ENCODE peak calls at places on chromosome 3, in ten cellular contexts. One of them, this sample, is unnamed.

GRCh38 chr3:105473521-105474223 is 107.0 kb downstream of the ALCAM start:
- DNase-seq in fibroblast of the aortic adventitia: peak; percentile 79
- DNase-seq in H9: no peak
- DNase-seq in colonic mucosa: no peak
- DNase-seq in IMR-90: peak; percentile 86
- DNase-seq in cardiac fibroblast: peak; percentile 70
- DNase-seq in upper lobe of left lung: no peak
- DNase-seq in fibroblast of pulmonary artery: peak; percentile 76
- DNase-seq in GM13976: no peak
- DNase-seq in body of pancreas: no peak
- DNase-seq in this sample: no peak

GRCh38 chr3:13455644-13456043 is 24.5 kb upstream of the HDAC11 start:
- DNase-seq in fibroblast of the aortic adventitia: no peak
- DNase-seq in H9: no peak
- DNase-seq in colonic mucosa: no peak
- DNase-seq in IMR-90: no peak
- DNase-seq in cardiac fibroblast: no peak
- DNase-seq in upper lobe of left lung: no peak
- DNase-seq in fibroblast of pulmonary artery: no peak
- DNase-seq in GM13976: no peak
- DNase-seq in body of pancreas: no peak
- DNase-seq in this sample: no peak

GRCh38 chr3:26915208-26915607 is 292.6 kb downstream of the LRRC3B start:
- DNase-seq in fibroblast of the aortic adventitia: no peak
- DNase-seq in H9: no peak
- DNase-seq in colonic mucosa: no peak
- DNase-seq in IMR-90: no peak
- DNase-seq in cardiac fibroblast: no peak
- DNase-seq in upper lobe of left lung: no peak
- DNase-seq in fibroblast of pulmonary artery: no peak
- DNase-seq in GM13976: no peak
- DNase-seq in body of pancreas: no peak
- DNase-seq in this sample: no peak

GRCh38 chr3:185200639-185201038 is 47.8 kb upstream of the C3orf70 start:
- DNase-seq in fibroblast of the aortic adventitia: peak; percentile 83
- DNase-seq in H9: no peak
- DNase-seq in colonic mucosa: no peak
- DNase-seq in IMR-90: peak; percentile 79
- DNase-seq in cardiac fibroblast: peak; percentile 65
- DNase-seq in upper lobe of left lung: no peak
- DNase-seq in fibroblast of pulmonary artery: peak; percentile 76
- DNase-seq in GM13976: no peak
- DNase-seq in body of pancreas: no peak
- DNase-seq in this sample: no peak

GRCh38 chr3:12370758-12371157 is 81.9 kb downstream of the PPARG start:
- DNase-seq in fibroblast of the aortic adventitia: peak; percentile 23
- DNase-seq in H9: peak; percentile 28
- DNase-seq in colonic mucosa: peak; percentile 61
- DNase-seq in IMR-90: peak; percentile 36
- DNase-seq in cardiac fibroblast: peak; percentile 44
- DNase-seq in upper lobe of left lung: no peak
- DNase-seq in fibroblast of pulmonary artery: peak; percentile 58
- DNase-seq in GM13976: no peak
- DNase-seq in body of pancreas: no peak
- DNase-seq in this sample: no peak

GRCh38 chr3:38646630-38647029 is 2.9 kb downstream of the SCN5A start:
- DNase-seq in fibroblast of the aortic adventitia: peak; percentile 21
- DNase-seq in H9: peak; percentile 67
- DNase-seq in colonic mucosa: no peak
- DNase-seq in IMR-90: peak; percentile 34
- DNase-seq in cardiac fibroblast: peak; percentile 56
- DNase-seq in upper lobe of left lung: no peak
- DNase-seq in fibroblast of pulmonary artery: peak; percentile 54
- DNase-seq in GM13976: peak; percentile 63
- DNase-seq in body of pancreas: no peak
- DNase-seq in this sample: peak; percentile 20

GRCh38 chr3:123143669-123144411 is 57.9 kb upstream of the SEC22A start:
- DNase-seq in fibroblast of the aortic adventitia: no peak
- DNase-seq in H9: peak; percentile 50
- DNase-seq in colonic mucosa: no peak
- DNase-seq in IMR-90: peak; percentile 5
- DNase-seq in cardiac fibroblast: no peak
- DNase-seq in upper lobe of left lung: no peak
- DNase-seq in fibroblast of pulmonary artery: no peak
- DNase-seq in GM13976: no peak
- DNase-seq in body of pancreas: peak; percentile 24
- DNase-seq in this sample: no peak

GRCh38 chr3:57094606-57095005 is 34.1 kb downstream of the SPATA12 start:
- DNase-seq in fibroblast of the aortic adventitia: peak; percentile 48
- DNase-seq in H9: no peak
- DNase-seq in colonic mucosa: no peak
- DNase-seq in IMR-90: peak; percentile 73
- DNase-seq in cardiac fibroblast: peak; percentile 37
- DNase-seq in upper lobe of left lung: no peak
- DNase-seq in fibroblast of pulmonary artery: peak; percentile 13
- DNase-seq in GM13976: no peak
- DNase-seq in body of pancreas: no peak
- DNase-seq in this sample: no peak

GRCh38 chr3:7309707-7310106 is 448.8 kb downstream of the GRM7 start:
- DNase-seq in fibroblast of the aortic adventitia: peak; percentile 28
- DNase-seq in H9: no peak
- DNase-seq in colonic mucosa: peak; percentile 24
- DNase-seq in IMR-90: no peak
- DNase-seq in cardiac fibroblast: peak; percentile 97
- DNase-seq in upper lobe of left lung: no peak
- DNase-seq in fibroblast of pulmonary artery: peak; percentile 96
- DNase-seq in GM13976: no peak
- DNase-seq in body of pancreas: peak; percentile 13
- DNase-seq in this sample: no peak

GRCh38 chr3:195847061-195847950 is 35.6 kb upstream of the MUC4 start:
- DNase-seq in fibroblast of the aortic adventitia: peak; percentile 31
- DNase-seq in H9: no peak
- DNase-seq in colonic mucosa: peak; percentile 52
- DNase-seq in IMR-90: peak; percentile 26
- DNase-seq in cardiac fibroblast: peak; percentile 60
- DNase-seq in upper lobe of left lung: peak; percentile 65
- DNase-seq in fibroblast of pulmonary artery: peak; percentile 50
- DNase-seq in GM13976: no peak
- DNase-seq in body of pancreas: no peak
- DNase-seq in this sample: peak; percentile 77

GRCh38 chr3:195845483-195845882 is 33.8 kb upstream of the MUC4 start:
- DNase-seq in fibroblast of the aortic adventitia: no peak
- DNase-seq in H9: no peak
- DNase-seq in colonic mucosa: no peak
- DNase-seq in IMR-90: no peak
- DNase-seq in cardiac fibroblast: no peak
- DNase-seq in upper lobe of left lung: no peak
- DNase-seq in fibroblast of pulmonary artery: no peak
- DNase-seq in GM13976: no peak
- DNase-seq in body of pancreas: no peak
- DNase-seq in this sample: no peak

GRCh38 chr3:195853036-195853435 is 41.3 kb upstream of the MUC4 start:
- DNase-seq in fibroblast of the aortic adventitia: no peak
- DNase-seq in H9: no peak
- DNase-seq in colonic mucosa: no peak
- DNase-seq in IMR-90: no peak
- DNase-seq in cardiac fibroblast: no peak
- DNase-seq in upper lobe of left lung: peak; percentile 73
- DNase-seq in fibroblast of pulmonary artery: no peak
- DNase-seq in GM13976: no peak
- DNase-seq in body of pancreas: no peak
- DNase-seq in this sample: no peak

GRCh38 chr3:195850857-195851531 is 39.3 kb upstream of the MUC4 start:
- DNase-seq in fibroblast of the aortic adventitia: peak; percentile 94
- DNase-seq in H9: peak; percentile 88
- DNase-seq in colonic mucosa: peak; percentile 96
- DNase-seq in IMR-90: peak; percentile 89
- DNase-seq in cardiac fibroblast: peak; percentile 94
- DNase-seq in upper lobe of left lung: peak; percentile 83
- DNase-seq in fibroblast of pulmonary artery: peak; percentile 95
- DNase-seq in GM13976: peak; percentile 91
- DNase-seq in body of pancreas: peak; percentile 93
- DNase-seq in this sample: peak; percentile 91

GRCh38 chr3:195849322-195850074 is 37.8 kb upstream of the MUC4 start:
- DNase-seq in fibroblast of the aortic adventitia: no peak
- DNase-seq in H9: no peak
- DNase-seq in colonic mucosa: no peak
- DNase-seq in IMR-90: no peak
- DNase-seq in cardiac fibroblast: no peak
- DNase-seq in upper lobe of left lung: peak; percentile 86
- DNase-seq in fibroblast of pulmonary artery: no peak
- DNase-seq in GM13976: peak; percentile 44
- DNase-seq in body of pancreas: no peak
- DNase-seq in this sample: no peak
- TF ChIP-seq CTCF in fibroblast of the aortic adventitia: no peak
- TF ChIP-seq CTCF in H9: no peak
- TF ChIP-seq CTCF in colonic mucosa: peak; percentile 80
- TF ChIP-seq CTCF in IMR-90: no peak
- TF ChIP-seq CTCF in cardiac fibroblast: peak; percentile 32
- TF ChIP-seq CTCF in upper lobe of left lung: peak; percentile 14
- TF ChIP-seq CTCF in fibroblast of pulmonary artery: no peak
- TF ChIP-seq CTCF in GM13976: no peak
- TF ChIP-seq CTCF in body of pancreas: no peak
- TF ChIP-seq CTCF in this sample: no peak

DNA sequence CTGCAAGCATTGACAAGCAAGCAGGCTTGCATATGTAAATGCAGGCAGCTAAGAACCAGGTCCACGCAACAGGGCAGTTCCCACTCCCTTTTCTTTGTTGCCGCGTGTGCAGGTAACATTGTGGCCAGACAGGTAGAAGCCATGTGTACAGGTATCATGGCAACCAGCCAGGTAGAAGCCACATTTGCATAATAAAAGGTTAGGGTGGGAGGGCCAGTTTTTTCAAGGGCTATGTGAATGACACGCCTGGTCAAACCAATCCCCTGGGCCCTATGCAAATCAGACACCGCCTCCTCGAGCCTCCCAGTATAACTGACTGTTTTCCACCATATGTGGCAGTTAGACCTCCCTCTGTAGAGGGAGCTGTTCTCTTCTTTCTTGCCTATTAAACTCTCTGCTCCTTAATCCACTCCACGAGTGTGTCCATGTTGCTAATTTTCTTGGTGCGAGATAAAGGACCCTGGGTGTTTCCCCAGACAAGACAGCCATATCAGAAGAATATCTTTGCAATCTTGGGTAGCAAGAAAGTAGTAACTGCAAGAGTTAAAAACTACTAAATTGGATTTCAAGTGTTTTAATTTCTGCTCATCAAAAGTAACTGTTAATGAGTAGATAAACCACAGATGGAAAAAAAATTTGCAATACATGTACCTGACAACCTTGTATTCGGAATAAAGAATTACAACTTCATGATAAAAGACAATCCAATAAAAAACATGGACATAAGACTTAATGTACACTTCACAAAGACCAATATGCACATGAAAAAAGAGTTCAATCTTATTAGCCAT is 21.8 kb downstream of the PCOLCE2 start:
- DNase-seq in fibroblast of the aortic adventitia: no peak
- DNase-seq in H9: peak; percentile 97
- DNase-seq in colonic mucosa: no peak
- DNase-seq in IMR-90: no peak
- DNase-seq in cardiac fibroblast: no peak
- DNase-seq in upper lobe of left lung: no peak
- DNase-seq in fibroblast of pulmonary artery: no peak
- DNase-seq in GM13976: no peak
- DNase-seq in body of pancreas: peak; percentile 47
- DNase-seq in this sample: peak; percentile 36
- TF ChIP-seq CTCF in fibroblast of the aortic adventitia: no peak
- TF ChIP-seq CTCF in H9: peak; percentile 72
- TF ChIP-seq CTCF in colonic mucosa: no peak
- TF ChIP-seq CTCF in IMR-90: no peak
- TF ChIP-seq CTCF in cardiac fibroblast: peak; percentile 6
- TF ChIP-seq CTCF in upper lobe of left lung: no peak
- TF ChIP-seq CTCF in fibroblast of pulmonary artery: peak; percentile 8
- TF ChIP-seq CTCF in GM13976: no peak
- TF ChIP-seq CTCF in body of pancreas: no peak
- TF ChIP-seq CTCF in this sample: peak; percentile 12

GRCh38 chr3:131530374-131530773 is 27.6 kb upstream of the MRPL3 start:
- DNase-seq in fibroblast of the aortic adventitia: no peak
- DNase-seq in H9: no peak
- DNase-seq in colonic mucosa: no peak
- DNase-seq in IMR-90: no peak
- DNase-seq in cardiac fibroblast: no peak
- DNase-seq in upper lobe of left lung: no peak
- DNase-seq in fibroblast of pulmonary artery: no peak
- DNase-seq in GM13976: no peak
- DNase-seq in body of pancreas: no peak
- DNase-seq in this sample: no peak

GRCh38 chr3:131532645-131533044 is 29.9 kb upstream of the MRPL3 start:
- DNase-seq in fibroblast of the aortic adventitia: no peak
- DNase-seq in H9: no peak
- DNase-seq in colonic mucosa: no peak
- DNase-seq in IMR-90: no peak
- DNase-seq in cardiac fibroblast: no peak
- DNase-seq in upper lobe of left lung: no peak
- DNase-seq in fibroblast of pulmonary artery: no peak
- DNase-seq in GM13976: no peak
- DNase-seq in body of pancreas: no peak
- DNase-seq in this sample: no peak

GRCh38 chr3:131530843-131531242 is 28.1 kb upstream of the MRPL3 start:
- DNase-seq in fibroblast of the aortic adventitia: no peak
- DNase-seq in H9: no peak
- DNase-seq in colonic mucosa: no peak
- DNase-seq in IMR-90: no peak
- DNase-seq in cardiac fibroblast: no peak
- DNase-seq in upper lobe of left lung: no peak
- DNase-seq in fibroblast of pulmonary artery: no peak
- DNase-seq in GM13976: no peak
- DNase-seq in body of pancreas: no peak
- DNase-seq in this sample: no peak

DNA sequence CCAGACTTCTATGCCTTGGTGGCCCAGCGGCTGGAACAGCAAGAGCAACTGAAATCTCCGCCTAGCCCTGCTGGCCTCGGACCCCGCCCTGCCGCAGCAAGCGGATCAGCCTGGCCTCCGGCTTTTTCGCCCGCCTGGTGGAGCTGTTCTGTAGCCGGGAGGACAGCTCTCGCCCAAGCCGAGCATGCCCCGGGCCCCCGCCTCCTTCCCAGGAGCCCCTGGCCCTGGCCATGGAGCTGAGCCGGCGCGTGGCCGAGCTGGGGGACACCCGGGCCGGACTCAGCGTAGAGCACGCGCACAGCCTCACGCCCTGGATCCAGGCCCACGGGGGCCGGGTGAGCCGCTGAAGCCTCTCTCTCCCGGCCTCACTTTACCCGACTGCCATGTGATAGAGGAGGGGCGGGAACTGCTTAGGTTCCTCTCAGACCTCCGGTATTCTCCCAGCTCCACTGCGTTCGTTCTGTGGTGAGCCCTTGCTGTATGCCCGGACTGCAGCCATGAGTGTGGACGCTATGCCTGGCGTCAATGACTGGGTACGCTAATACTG is 24.1 kb upstream of the MRPL3 start:
- DNase-seq in fibroblast of the aortic adventitia: peak; percentile 47
- DNase-seq in H9: peak; percentile 95
- DNase-seq in colonic mucosa: peak; percentile 20
- DNase-seq in IMR-90: peak; percentile 19
- DNase-seq in cardiac fibroblast: peak; percentile 67
- DNase-seq in upper lobe of left lung: peak; percentile 83
- DNase-seq in fibroblast of pulmonary artery: peak; percentile 59
- DNase-seq in GM13976: peak; percentile 36
- DNase-seq in body of pancreas: peak; percentile 37
- DNase-seq in this sample: no peak
- TF ChIP-seq CTCF in fibroblast of the aortic adventitia: peak; percentile 62
- TF ChIP-seq CTCF in H9: peak; percentile 60
- TF ChIP-seq CTCF in colonic mucosa: no peak
- TF ChIP-seq CTCF in IMR-90: peak; percentile 37
- TF ChIP-seq CTCF in cardiac fibroblast: peak; percentile 62
- TF ChIP-seq CTCF in upper lobe of left lung: no peak
- TF ChIP-seq CTCF in fibroblast of pulmonary artery: peak; percentile 50
- TF ChIP-seq CTCF in GM13976: peak; percentile 30
- TF ChIP-seq CTCF in body of pancreas: no peak
- TF ChIP-seq CTCF in this sample: no peak

GRCh38 chr3:119974666-119975065 is 119.6 kb downstream of the GSK3B start:
- DNase-seq in fibroblast of the aortic adventitia: no peak
- DNase-seq in H9: no peak
- DNase-seq in colonic mucosa: no peak
- DNase-seq in IMR-90: no peak
- DNase-seq in cardiac fibroblast: no peak
- DNase-seq in upper lobe of left lung: no peak
- DNase-seq in fibroblast of pulmonary artery: no peak
- DNase-seq in GM13976: no peak
- DNase-seq in body of pancreas: no peak
- DNase-seq in this sample: no peak
- TF ChIP-seq CTCF in fibroblast of the aortic adventitia: no peak
- TF ChIP-seq CTCF in H9: no peak
- TF ChIP-seq CTCF in colonic mucosa: no peak
- TF ChIP-seq CTCF in IMR-90: no peak
- TF ChIP-seq CTCF in cardiac fibroblast: no peak
- TF ChIP-seq CTCF in upper lobe of left lung: no peak
- TF ChIP-seq CTCF in fibroblast of pulmonary artery: no peak
- TF ChIP-seq CTCF in GM13976: no peak
- TF ChIP-seq CTCF in body of pancreas: no peak
- TF ChIP-seq CTCF in this sample: no peak